ENCODE peak calls at places on chromosome 1, in four cellular contexts. R, O, J and M are unnamed samples.

GRCh38 chr1:232333419-232333767 is 296.5 kb downstream of the SIPA1L2 start:
- DNase-seq in J (no peak), R (no peak), O (no peak), M (peak; percentile 29)

GRCh38 chr1:60133848-60134247 is 60.3 kb upstream of the C1orf87 start:
- DNase-seq in J (no peak), O (no peak), R (no peak), M (no peak)

GRCh38 chr1:235077571-235078479 is 50.8 kb downstream of the TOMM20 start:
- DNase-seq in J (no peak), R (no peak), O (no peak), M (no peak)

GRCh38 chr1:214864896-214865688 is 217.4 kb upstream of the KCNK2 start:
- DNase-seq in R (no peak), O (no peak), J (no peak), M (no peak)

GRCh38 chr1:107076846-107077245 is 20.4 kb downstream of the PRMT6 start:
- DNase-seq in O (no peak), J (peak; percentile 6), R (no peak), M (no peak)

GRCh38 chr1:178055779-178056471 is 38.0 kb upstream of the RASAL2 start:
- DNase-seq in R (no peak), O (no peak), J (no peak), M (peak; percentile 38)

GRCh38 chr1:154353460-154353904 is 28.2 kb downstream of the ATP8B2 start:
- DNase-seq in O (no peak), R (no peak), J (no peak), M (no peak)

GRCh38 chr1:8009043-8010002 is 16.8 kb downstream of the ERRFI1 start:
- DNase-seq in O (no peak), R (no peak), J (no peak), M (no peak)

GRCh38 chr1:52167014-52167753 is 25.3 kb downstream of the ZFYVE9 start:
- DNase-seq in R (no peak), J (no peak), O (no peak), M (no peak)

GRCh38 chr1:53967409-53968124 is 21.4 kb downstream of the LRRC42 start:
- DNase-seq in J (no peak), O (no peak), R (no peak), M (no peak)

GRCh38 chr1:174005032-174005431 is 17.1 kb downstream of the RC3H1 start:
- DNase-seq in J (no peak), O (no peak), R (no peak), M (no peak)

GRCh38 chr1:47175227-47175934 is 14.5 kb downstream of the PDZK1IP1 start:
- DNase-seq in J (peak; percentile 71), O (no peak), R (peak; percentile 19), M (no peak)

GRCh38 chr1:228752604-228753132 is 17.4 kb downstream of the RHOU start:
- DNase-seq in O (no peak), R (no peak), J (no peak), M (no peak)

GRCh38 chr1:6448749-6449631 is 17.0 kb downstream of the TNFRSF25 start:
- DNase-seq in O (no peak), R (no peak), J (no peak), M (no peak)

GRCh38 chr1:113031060-113031933 is 41.7 kb upstream of the LRIG2 start:
- DNase-seq in R (no peak), O (no peak), J (no peak), M (no peak)

GRCh38 chr1:245059806-245060424 is 94.9 kb upstream of the KIF26B start:
- DNase-seq in J (no peak), O (no peak), R (no peak), M (no peak)

GRCh38 chr1:239816090-239816812 is 275.4 kb upstream of the FMN2 start:
- DNase-seq in R (no peak), J (peak; percentile 85), O (peak; percentile 57), M (no peak)

GRCh38 chr1:47763456-47764171 is 233.6 kb downstream of the TRABD2B start:
- DNase-seq in J (no peak), R (no peak), O (peak; percentile 36), M (no peak)

GRCh38 chr1:10304295-10304694 is 93.9 kb downstream of the KIF1B start:
- DNase-seq in R (no peak), J (no peak), O (no peak), M (no peak)

GRCh38 chr1:23427550-23427949 is 3.0 kb upstream of the TCEA3 start:
- DNase-seq in R (no peak), O (no peak), J (no peak), M (no peak)

GRCh38 chr1:158972841-158973240 is 36.9 kb upstream of the IFI16 start:
- DNase-seq in J (no peak), O (no peak), R (no peak), M (no peak)

GRCh38 chr1:54378157-54378883 is 27.9 kb downstream of the SSBP3 start:
- DNase-seq in O (no peak), J (peak; percentile 71), R (no peak), M (no peak)

GRCh38 chr1:22416555-22417454 is 34.8 kb upstream of the ZBTB40 start:
- DNase-seq in R (peak; percentile 53), J (peak; percentile 60), O (peak; percentile 76), M (peak; percentile 59)

GRCh38 chr1:36369061-36369470 is 16.7 kb downstream of the STK40 start:
- DNase-seq in J (no peak), R (peak; percentile 79), O (peak; percentile 88), M (peak; percentile 66)

GRCh38 chr1:7230121-7230895 is 445.1 kb downstream of the CAMTA1 start:
- DNase-seq in J (no peak), R (no peak), O (no peak), M (no peak)

GRCh38 chr1:201619513-201619912 is 80.6 kb downstream of the NAV1 start:
- DNase-seq in J (no peak), R (no peak), O (no peak), M (no peak)

GRCh38 chr1:3084154-3084553 is 15.2 kb downstream of the PRDM16 start:
- DNase-seq in J (no peak), R (no peak), O (no peak), M (no peak)

GRCh38 chr1:201539561-201540404 is 856 bp downstream of the NAV1 start:
- DNase-seq in J (no peak), O (peak; percentile 79), R (no peak), M (peak; percentile 72)

GRCh38 chr1:92709738-92710137 is 75.2 kb downstream of the EVI5 start:
- DNase-seq in R (no peak), O (no peak), J (no peak), M (no peak)

GRCh38 chr1:17520041-17520440 is 19.5 kb upstream of the ARHGEF10L start:
- DNase-seq in O (no peak), R (no peak), J (no peak), M (no peak)